ENCODE peak calls at places on chromosomes 3 and 15, in ten cellular contexts. M is WTC11, P is mesothelial cell of epicardium, S is neural crest cell, Q is lung, U is left ventricle myocardium inferior, B is Caco-2, R is AG09309, J is fibroblast of lung, C is GM10248. L is an unnamed sample.

GRCh38 chr15:41536866-41537265 is 7.2 kb downstream of the RPAP1 start:
- DNase-seq in R (no peak), P (no peak), Q (no peak), C (no peak), B (no peak), S (no peak), U (no peak), M (no peak), J (no peak), L (no peak)

GRCh38 chr15:80216911-80217310 is 35.1 kb downstream of the CTXND1 start:
- DNase-seq in M (no peak), R (no peak), S (no peak), U (no peak), J (no peak), P (no peak), B (no peak), C (no peak), Q (peak), L (no peak)

GRCh38 chr15:39287322-39288195 is 293.3 kb upstream of the THBS1 start:
- DNase-seq in U (no peak), Q (no peak), P (no peak), S (no peak), J (no peak), R (no peak), B (no peak), M (no peak), C (no peak), L (no peak)

GRCh38 chr3:159911011-159911663 is 77.5 kb upstream of the IL12A start:
- DNase-seq in Q (no peak), B (no peak), C (peak), R (no peak), M (no peak), P (no peak), S (no peak), U (no peak), J (peak), L (no peak)

GRCh38 chr15:97836003-97836402 is 124.5 kb upstream of the ARRDC4 start:
- DNase-seq in P (no peak), M (no peak), C (no peak), J (no peak), B (no peak), R (no peak), S (no peak), Q (no peak), U (no peak), L (no peak)

GRCh38 chr3:45793482-45794176 is 2.7 kb downstream of the SLC6A20 start:
- DNase-seq in B (no peak), Q (no peak), J (no peak), R (no peak), M (no peak), U (no peak), C (no peak), P (no peak), S (no peak), L (no peak)

GRCh38 chr15:81888748-81889479 is 156.9 kb downstream of the MEX3B start:
- DNase-seq in S (no peak), C (no peak), J (peak), R (peak), Q (no peak), P (no peak), U (no peak), M (no peak), B (no peak), L (no peak)

GRCh38 chr3:10450494-10451440 is 54.6 kb downstream of the ATP2B2 start:
- DNase-seq in P (no peak), C (no peak), R (no peak), U (no peak), S (no peak), M (peak), B (no peak), Q (no peak), J (no peak), L (no peak)

GRCh38 chr3:129224984-129225393 is 24.4 kb upstream of the COPG1 start:
- DNase-seq in S (no peak), Q (peak), P (no peak), R (peak), C (no peak), B (peak), M (no peak), J (peak), U (peak), L (peak)

GRCh38 chr3:142445816-142446254 is 2.0 kb downstream of the XRN1 start:
- DNase-seq in P (no peak), R (peak), U (no peak), M (no peak), C (peak), J (peak), Q (no peak), B (no peak), S (no peak), L (no peak)

GRCh38 chr15:64092075-64092820 is 1.4 kb downstream of the CIAO2A start:
- DNase-seq in J (no peak), R (no peak), Q (no peak), S (no peak), B (no peak), C (no peak), U (no peak), P (no peak), M (no peak), L (no peak)
- TF ChIP-seq CTCF in J (no peak), R (no peak), Q (no peak), S (peak), B (peak), C (peak), U (no peak), P (no peak), M (no peak), L (peak)

DNA sequence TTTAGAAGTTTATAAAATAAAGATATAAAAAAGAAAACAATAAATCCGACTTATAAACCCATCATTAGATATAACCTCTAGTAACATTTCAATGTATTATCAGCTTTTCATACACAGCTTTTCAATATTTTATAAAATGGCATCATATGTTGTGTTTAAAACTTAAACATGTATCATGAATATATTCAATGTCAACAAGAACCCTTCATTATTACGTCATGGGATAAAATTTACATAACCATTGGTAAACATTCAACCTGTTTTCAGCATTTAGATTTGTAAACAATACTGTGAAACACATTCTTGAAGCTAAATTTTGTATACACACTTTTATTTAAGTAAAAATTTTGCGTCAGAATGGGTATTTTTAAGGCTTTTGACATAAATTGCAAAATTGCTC is 153.4 kb upstream of the SOX14 start:
- DNase-seq in P (no peak), M (no peak), R (no peak), U (no peak), S (no peak), B (no peak), Q (no peak), J (no peak), C (no peak), L (no peak)
- TF ChIP-seq CTCF in P (no peak), M (no peak), R (no peak), U (no peak), S (no peak), B (no peak), Q (no peak), J (no peak), C (no peak), L (no peak)

DNA sequence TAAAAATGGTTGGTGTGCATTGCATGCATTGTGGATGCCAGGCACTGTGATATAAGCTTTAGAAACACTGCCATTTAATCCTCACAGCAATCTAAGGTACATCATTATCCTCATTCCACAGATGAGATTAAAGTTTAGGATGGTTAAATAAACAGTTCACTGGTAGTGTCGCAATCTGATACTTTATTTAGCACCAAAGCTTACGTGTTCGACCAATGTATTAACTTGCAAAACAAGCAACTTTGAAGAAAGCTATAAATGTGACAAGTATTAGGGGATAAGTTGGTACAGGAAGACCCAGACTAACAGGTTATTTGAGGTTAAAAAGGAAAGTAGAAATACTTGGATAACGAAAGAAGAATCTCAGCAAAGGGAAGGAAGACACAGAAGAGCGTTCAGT is 150.5 kb upstream of the ZNF385D start:
- DNase-seq in P (no peak), J (no peak), R (no peak), U (no peak), S (no peak), Q (no peak), B (no peak), C (no peak), M (no peak), L (no peak)
- TF ChIP-seq CTCF in P (no peak), J (no peak), R (no peak), U (no peak), S (no peak), Q (no peak), B (no peak), C (no peak), M (no peak), L (no peak)

DNA sequence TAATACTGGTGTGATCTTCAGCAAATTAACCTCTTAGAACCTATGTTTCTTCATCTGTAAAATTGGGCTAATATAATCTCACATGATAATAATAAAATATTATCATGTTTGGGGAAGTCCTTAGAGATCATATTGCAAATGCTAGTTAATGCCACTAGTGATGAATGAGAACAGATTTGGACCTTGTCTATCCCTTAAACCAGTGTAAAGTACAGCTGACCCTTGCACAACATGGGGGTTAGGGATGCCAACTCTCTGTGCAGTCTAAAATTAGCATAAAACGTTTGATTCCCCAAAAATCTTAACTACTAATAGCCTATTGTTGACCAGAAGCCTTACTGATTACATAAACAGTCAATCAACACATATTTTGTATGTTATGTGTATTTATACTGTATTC is 141.2 kb downstream of the B3GALNT1 start:
- DNase-seq in R (no peak), S (no peak), B (no peak), J (no peak), U (no peak), C (no peak), Q (no peak), P (no peak), M (no peak), L (no peak)
- TF ChIP-seq CTCF in R (no peak), S (no peak), B (no peak), J (no peak), U (no peak), C (no peak), Q (no peak), P (no peak), M (no peak), L (no peak)

GRCh38 chr15:43510230-43511011 is 7.0 kb upstream of the MAP1A start:
- DNase-seq in C (peak), R (peak), J (peak), S (peak), B (peak), P (peak), Q (peak), M (peak), U (peak), L (peak)
- TF ChIP-seq CTCF in C (no peak), R (peak), J (peak), S (peak), B (peak), P (no peak), Q (no peak), M (no peak), U (peak), L (no peak)

DNA sequence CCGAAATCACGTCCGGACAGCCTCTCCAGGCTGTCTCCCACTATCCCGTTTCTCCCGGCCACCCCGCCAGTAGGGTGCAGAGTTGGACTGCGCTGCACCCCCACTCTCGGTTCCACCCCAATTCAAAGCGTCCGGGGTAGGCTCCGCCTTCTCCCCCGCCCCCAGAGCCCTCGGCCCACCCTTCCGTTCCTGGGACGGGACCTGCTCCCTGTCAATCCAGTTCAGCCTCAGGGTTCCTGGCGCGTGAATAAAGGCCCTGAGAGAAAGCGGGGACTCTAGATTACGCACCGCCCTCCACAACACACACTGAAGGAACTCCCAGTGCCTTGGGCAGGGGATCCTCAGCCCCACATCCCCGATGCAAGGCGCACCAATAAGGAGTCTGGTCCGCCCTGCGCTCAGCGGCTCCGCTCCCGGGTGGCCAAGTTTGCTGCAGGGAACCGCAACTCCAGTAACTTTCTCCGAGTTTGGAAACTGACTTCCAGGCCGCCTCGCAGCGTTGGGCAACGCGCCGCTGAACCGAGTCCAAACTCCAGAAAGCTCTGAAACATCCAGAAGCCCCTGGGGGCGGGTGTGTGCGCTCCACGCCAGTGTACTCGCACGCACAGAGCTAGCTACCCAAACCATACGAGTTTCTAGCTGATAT is 1.9 kb downstream of the ADAMTS9 start:
- DNase-seq in C (peak), J (peak), P (peak), M (peak), Q (peak), B (peak), U (peak), S (peak), R (peak), L (no peak)
- TF ChIP-seq CTCF in C (no peak), J (peak), P (no peak), M (no peak), Q (no peak), B (peak), U (peak), S (peak), R (peak), L (no peak)

GRCh38 chr3:58134468-58134867 is 76.3 kb downstream of the DNASE1L3 start:
- DNase-seq in R (no peak), U (no peak), Q (no peak), M (no peak), P (no peak), J (no peak), S (no peak), C (no peak), B (no peak), L (no peak)

GRCh38 chr3:58132850-58133249 is 77.9 kb downstream of the DNASE1L3 start:
- DNase-seq in C (no peak), M (no peak), B (no peak), R (no peak), U (no peak), P (no peak), Q (no peak), S (no peak), J (no peak), L (no peak)

GRCh38 chr3:58137306-58137705 is 73.5 kb downstream of the DNASE1L3 start:
- DNase-seq in P (no peak), U (no peak), R (no peak), C (no peak), J (no peak), S (no peak), B (no peak), M (no peak), Q (no peak), L (no peak)

GRCh38 chr3:58131101-58131500 is 79.7 kb downstream of the DNASE1L3 start:
- DNase-seq in S (no peak), C (no peak), J (no peak), M (no peak), Q (no peak), B (no peak), U (no peak), R (no peak), P (no peak), L (no peak)

GRCh38 chr3:58135712-58136543 is 74.8 kb downstream of the DNASE1L3 start:
- DNase-seq in R (no peak), M (no peak), C (no peak), Q (no peak), J (peak), B (no peak), U (peak), S (no peak), P (no peak), L (no peak)
- TF ChIP-seq CTCF in R (peak), M (no peak), C (peak), Q (no peak), J (no peak), B (no peak), U (peak), S (peak), P (peak), L (peak)